ENCODE peak calls at places on chromosome 11, in six cellular contexts. One of them, this sample, is unnamed.
A peak's percentile ranks its signal among the peaks of the same experiment; 100 is the strongest.

GRCh38 chr11:66080055-66080817 is 10.2 kb downstream of the PACS1 start:
- DNase-seq in sigmoid colon: peak; percentile 85
- DNase-seq in AG04449: peak; percentile 52
- DNase-seq in WERI-Rb-1: no peak
- DNase-seq in lung: peak; percentile 41
- DNase-seq in HFF-Myc: no peak
- DNase-seq in this sample: peak; percentile 62

GRCh38 chr11:15471028-15471708 is 356.4 kb downstream of the INSC start:
- DNase-seq in sigmoid colon: no peak
- DNase-seq in AG04449: no peak
- DNase-seq in WERI-Rb-1: no peak
- DNase-seq in lung: no peak
- DNase-seq in HFF-Myc: no peak
- DNase-seq in this sample: no peak

GRCh38 chr11:76732643-76733042 is 50.5 kb upstream of the TSKU start:
- DNase-seq in sigmoid colon: no peak
- DNase-seq in AG04449: no peak
- DNase-seq in WERI-Rb-1: no peak
- DNase-seq in lung: no peak
- DNase-seq in HFF-Myc: no peak
- DNase-seq in this sample: no peak

GRCh38 chr11:58656348-58656747 is 33.9 kb downstream of the CNTF start:
- DNase-seq in sigmoid colon: no peak
- DNase-seq in AG04449: no peak
- DNase-seq in WERI-Rb-1: no peak
- DNase-seq in lung: no peak
- DNase-seq in HFF-Myc: no peak
- DNase-seq in this sample: no peak

GRCh38 chr11:69003301-69003865 is 9.7 kb downstream of the MRGPRF start:
- DNase-seq in sigmoid colon: peak; percentile 65
- DNase-seq in AG04449: no peak
- DNase-seq in WERI-Rb-1: no peak
- DNase-seq in lung: no peak
- DNase-seq in HFF-Myc: no peak
- DNase-seq in this sample: no peak

GRCh38 chr11:67640021-67640757 is 626 bp upstream of the TBX10 start:
- DNase-seq in sigmoid colon: peak; percentile 83
- DNase-seq in AG04449: no peak
- DNase-seq in WERI-Rb-1: peak; percentile 82
- DNase-seq in lung: peak; percentile 57
- DNase-seq in HFF-Myc: no peak
- DNase-seq in this sample: peak; percentile 83

GRCh38 chr11:118935381-118935780 is 9.7 kb upstream of the BCL9L start:
- DNase-seq in sigmoid colon: no peak
- DNase-seq in AG04449: no peak
- DNase-seq in WERI-Rb-1: no peak
- DNase-seq in lung: no peak
- DNase-seq in HFF-Myc: no peak
- DNase-seq in this sample: no peak

GRCh38 chr11:18594999-18595749 is 4.4 kb upstream of the MISFA start:
- DNase-seq in sigmoid colon: no peak
- DNase-seq in AG04449: no peak
- DNase-seq in WERI-Rb-1: no peak
- DNase-seq in lung: no peak
- DNase-seq in HFF-Myc: peak; percentile 86
- DNase-seq in this sample: no peak

GRCh38 chr11:101126551-101127347 is 2.9 kb downstream of the PGR start:
- DNase-seq in sigmoid colon: no peak
- DNase-seq in AG04449: no peak
- DNase-seq in WERI-Rb-1: no peak
- DNase-seq in lung: no peak
- DNase-seq in HFF-Myc: no peak
- DNase-seq in this sample: no peak

GRCh38 chr11:122750047-122750446 is 88.3 kb upstream of the CRTAM start:
- DNase-seq in sigmoid colon: peak; percentile 33
- DNase-seq in AG04449: no peak
- DNase-seq in WERI-Rb-1: no peak
- DNase-seq in lung: no peak
- DNase-seq in HFF-Myc: no peak
- DNase-seq in this sample: no peak

GRCh38 chr11:133163463-133164419 is 368.6 kb downstream of the OPCML start:
- DNase-seq in sigmoid colon: no peak
- DNase-seq in AG04449: peak; percentile 17
- DNase-seq in WERI-Rb-1: peak; percentile 38
- DNase-seq in lung: no peak
- DNase-seq in HFF-Myc: no peak
- DNase-seq in this sample: no peak
- TF ChIP-seq CTCF in sigmoid colon: no peak
- TF ChIP-seq CTCF in AG04449: peak; percentile 67
- TF ChIP-seq CTCF in WERI-Rb-1: peak; percentile 76
- TF ChIP-seq CTCF in lung: peak; percentile 18
- TF ChIP-seq CTCF in HFF-Myc: no peak
- TF ChIP-seq CTCF in this sample: peak; percentile 79

DNA sequence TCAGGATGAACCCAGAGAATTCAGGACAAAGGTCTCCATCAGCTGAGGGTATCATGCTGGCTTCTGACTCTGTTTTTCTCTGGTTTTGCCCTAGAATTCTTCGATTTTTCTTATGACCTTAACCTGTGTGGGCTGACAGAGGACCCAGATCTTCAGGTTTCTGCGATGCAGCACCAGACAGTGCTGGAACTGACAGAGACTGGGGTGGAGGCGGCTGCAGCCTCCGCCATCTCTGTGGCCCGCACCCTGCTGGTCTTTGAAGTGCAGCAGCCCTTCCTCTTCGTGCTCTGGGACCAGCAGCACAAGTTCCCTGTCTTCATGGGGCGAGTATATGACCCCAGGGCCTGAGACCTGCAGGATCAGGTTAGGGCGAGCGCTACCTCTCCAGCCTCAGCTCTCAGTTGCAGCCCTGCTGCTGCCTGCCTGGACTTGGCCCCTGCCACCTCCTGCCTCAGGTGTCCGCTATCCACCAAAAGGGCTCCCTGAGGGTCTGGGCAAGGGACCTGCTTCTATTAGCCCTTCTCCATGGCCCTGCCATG is 16.8 kb downstream of the SERPING1 start:
- DNase-seq in sigmoid colon: no peak
- DNase-seq in AG04449: no peak
- DNase-seq in WERI-Rb-1: no peak
- DNase-seq in lung: no peak
- DNase-seq in HFF-Myc: no peak
- DNase-seq in this sample: no peak
- TF ChIP-seq CTCF in sigmoid colon: no peak
- TF ChIP-seq CTCF in AG04449: no peak
- TF ChIP-seq CTCF in WERI-Rb-1: no peak
- TF ChIP-seq CTCF in lung: no peak
- TF ChIP-seq CTCF in HFF-Myc: no peak
- TF ChIP-seq CTCF in this sample: no peak

DNA sequence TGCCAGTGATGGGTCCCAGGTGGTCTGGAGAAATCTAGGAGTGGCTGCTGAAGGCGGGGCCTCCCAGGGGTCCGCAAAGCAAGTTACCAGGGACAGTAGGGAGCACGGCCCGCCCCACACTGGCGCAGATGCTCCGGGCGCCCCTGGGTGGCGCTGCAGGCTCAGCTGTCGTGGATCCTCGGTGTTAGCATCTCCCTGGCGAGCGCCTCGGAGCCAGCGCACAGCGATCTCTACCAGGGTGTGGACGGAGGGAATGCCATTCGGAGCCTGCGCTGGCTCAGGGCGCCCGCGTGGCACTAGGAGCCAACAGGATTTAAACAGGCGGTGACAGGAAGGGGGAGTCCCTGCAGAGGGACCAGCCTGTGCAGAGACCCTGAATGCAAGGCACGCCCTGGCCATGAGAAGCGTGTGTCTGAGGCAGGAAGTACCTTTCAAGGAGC is 20.2 kb downstream of the FADS3 start:
- DNase-seq in sigmoid colon: peak; percentile 88
- DNase-seq in AG04449: peak; percentile 12
- DNase-seq in WERI-Rb-1: peak; percentile 86
- DNase-seq in lung: peak; percentile 76
- DNase-seq in HFF-Myc: peak; percentile 50
- DNase-seq in this sample: peak; percentile 94
- TF ChIP-seq CTCF in sigmoid colon: peak; percentile 77
- TF ChIP-seq CTCF in AG04449: peak; percentile 97
- TF ChIP-seq CTCF in WERI-Rb-1: peak; percentile 97
- TF ChIP-seq CTCF in lung: peak; percentile 58
- TF ChIP-seq CTCF in HFF-Myc: peak; percentile 96
- TF ChIP-seq CTCF in this sample: peak; percentile 99

DNA sequence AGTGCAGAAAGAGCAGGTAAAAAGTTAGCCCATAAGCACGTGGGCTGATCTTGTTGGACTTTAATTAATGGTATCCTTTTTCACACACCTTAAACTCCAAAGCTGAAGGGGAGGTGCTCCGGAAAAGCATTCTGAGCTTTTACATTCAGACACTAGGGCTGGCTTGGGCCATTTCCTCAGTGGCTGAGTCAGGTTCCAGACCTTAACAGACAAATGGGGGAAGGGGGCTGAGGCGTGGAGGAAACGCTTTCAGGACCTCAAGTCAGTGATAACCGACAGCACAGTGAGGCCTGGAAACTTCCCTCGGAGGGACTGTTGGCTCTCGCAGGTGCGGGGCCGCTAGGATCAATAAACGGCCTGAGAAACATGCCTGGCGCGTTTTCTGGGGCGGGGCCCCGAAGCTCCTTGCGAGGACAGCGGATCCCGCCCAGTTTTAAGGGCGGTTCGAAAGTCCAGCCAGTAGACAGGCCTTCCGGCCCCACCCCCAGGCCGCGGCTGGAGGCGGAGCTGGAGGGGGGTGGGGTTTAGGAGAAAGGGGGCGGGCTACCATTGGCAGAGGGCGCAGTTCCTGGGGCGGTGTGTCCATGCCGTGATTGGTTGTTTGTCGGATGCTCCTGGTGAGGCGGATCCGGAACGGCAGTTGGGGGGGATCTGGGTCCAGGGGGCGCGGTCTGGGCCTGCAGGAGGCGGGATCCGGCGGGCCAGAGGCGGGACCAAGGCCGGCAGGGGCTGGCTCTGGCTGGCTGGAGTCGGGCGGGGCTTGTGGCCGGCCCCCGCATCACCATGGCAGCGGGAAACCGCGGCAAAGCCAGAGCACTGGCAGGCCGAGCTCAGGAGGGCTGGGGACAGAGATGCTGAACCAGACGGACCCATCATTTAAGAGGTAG is 8.0 kb downstream of the C11orf52 start:
- DNase-seq in sigmoid colon: peak; percentile 98
- DNase-seq in AG04449: peak; percentile 85
- DNase-seq in WERI-Rb-1: peak; percentile 96
- DNase-seq in lung: peak; percentile 95
- DNase-seq in HFF-Myc: peak; percentile 82
- DNase-seq in this sample: peak; percentile 99
- TF ChIP-seq CTCF in sigmoid colon: no peak
- TF ChIP-seq CTCF in AG04449: no peak
- TF ChIP-seq CTCF in WERI-Rb-1: no peak
- TF ChIP-seq CTCF in lung: no peak
- TF ChIP-seq CTCF in HFF-Myc: no peak
- TF ChIP-seq CTCF in this sample: peak; percentile 16

GRCh38 chr11:434496-434895 is 7.3 kb downstream of the ANO9 start:
- DNase-seq in sigmoid colon: no peak
- DNase-seq in AG04449: no peak
- DNase-seq in WERI-Rb-1: no peak
- DNase-seq in lung: no peak
- DNase-seq in HFF-Myc: no peak
- DNase-seq in this sample: no peak

GRCh38 chr11:431921-432320 is 9.9 kb downstream of the ANO9 start:
- DNase-seq in sigmoid colon: no peak
- DNase-seq in AG04449: no peak
- DNase-seq in WERI-Rb-1: no peak
- DNase-seq in lung: no peak
- DNase-seq in HFF-Myc: no peak
- DNase-seq in this sample: no peak

GRCh38 chr11:433111-433510 is 8.7 kb downstream of the ANO9 start:
- DNase-seq in sigmoid colon: no peak
- DNase-seq in AG04449: no peak
- DNase-seq in WERI-Rb-1: no peak
- DNase-seq in lung: no peak
- DNase-seq in HFF-Myc: no peak
- DNase-seq in this sample: no peak

GRCh38 chr11:433641-434040 is 8.2 kb downstream of the ANO9 start:
- DNase-seq in sigmoid colon: no peak
- DNase-seq in AG04449: no peak
- DNase-seq in WERI-Rb-1: no peak
- DNase-seq in lung: no peak
- DNase-seq in HFF-Myc: no peak
- DNase-seq in this sample: no peak

DNA sequence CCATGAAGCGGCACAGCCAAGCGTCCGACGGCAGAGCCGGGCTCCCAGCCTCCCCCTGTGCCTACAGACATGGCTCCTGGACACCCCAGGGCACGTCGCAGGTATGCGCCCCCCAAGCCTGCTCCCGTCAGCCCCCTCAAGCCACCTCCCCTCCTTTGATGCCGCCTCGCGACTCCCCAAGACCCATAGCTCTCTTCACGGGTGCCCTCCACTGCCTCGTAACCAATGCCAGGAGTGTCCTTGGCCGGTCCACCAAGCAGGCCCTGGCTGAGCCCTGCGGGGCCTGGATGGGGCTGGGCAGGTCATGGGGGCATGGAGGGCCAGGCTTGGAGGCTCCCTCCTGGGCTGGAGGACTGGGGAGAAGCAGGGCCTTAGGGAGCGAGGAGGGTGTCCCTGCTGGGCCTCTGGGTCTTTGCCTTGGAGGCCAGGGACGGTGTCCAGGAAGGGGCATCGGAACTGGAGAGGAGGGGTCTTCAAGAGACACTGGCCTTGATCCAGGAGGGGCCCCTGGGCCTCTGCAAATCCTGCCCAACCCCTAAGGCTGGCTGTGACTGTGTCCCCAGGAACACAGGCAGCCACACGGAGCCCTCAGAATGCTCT is 9.2 kb downstream of the ANO9 start:
- DNase-seq in sigmoid colon: no peak
- DNase-seq in AG04449: no peak
- DNase-seq in WERI-Rb-1: no peak
- DNase-seq in lung: no peak
- DNase-seq in HFF-Myc: no peak
- DNase-seq in this sample: no peak
- TF ChIP-seq CTCF in sigmoid colon: no peak
- TF ChIP-seq CTCF in AG04449: no peak
- TF ChIP-seq CTCF in WERI-Rb-1: no peak
- TF ChIP-seq CTCF in lung: no peak
- TF ChIP-seq CTCF in HFF-Myc: no peak
- TF ChIP-seq CTCF in this sample: no peak